ENCODE peak calls at places on chromosome 1, in four cellular contexts. S is GM12878, I is K562, N is HepG2. W is an unnamed sample.

GRCh38 chr1:228487336-228488106 is at the start of gene RNF187:
- DNase-seq in I (peak; percentile 95), N (no peak), S (no peak), W (no peak)

GRCh38 chr1:172321429-172321828 is 99.1 kb upstream of the C1orf105 start:
- DNase-seq in S (no peak), N (no peak), I (no peak), W (no peak)

GRCh38 chr1:18005238-18005637 is 102.4 kb upstream of the IGSF21 start:
- DNase-seq in I (no peak), S (no peak), N (no peak), W (no peak)

GRCh38 chr1:36161656-36162531 is 5.9 kb downstream of the MAP7D1 start:
- DNase-seq in I (no peak), S (no peak), N (no peak), W (no peak)

GRCh38 chr1:151706464-151707415 is 9.9 kb downstream of the CELF3 start:
- DNase-seq in S (no peak), N (no peak), I (no peak), W (no peak)

GRCh38 chr1:97252076-97252475 is 530.5 kb downstream of the PTBP2 start:
- DNase-seq in N (no peak), S (no peak), I (no peak), W (no peak)

GRCh38 chr1:61261585-61261984 is 179.2 kb downstream of the NFIA start:
- DNase-seq in S (no peak), I (no peak), N (no peak), W (no peak)

GRCh38 chr1:212271234-212271633 is 14.0 kb upstream of the PPP2R5A start:
- DNase-seq in N (no peak), I (no peak), S (no peak), W (no peak)

GRCh38 chr1:167533851-167534300 is 15.5 kb upstream of the CD247 start:
- DNase-seq in I (peak; percentile 88), S (no peak), N (peak; percentile 54), W (peak; percentile 48)

GRCh38 chr1:8077120-8077573 is 51.0 kb upstream of the ERRFI1 start:
- DNase-seq in N (peak; percentile 93), S (no peak), I (peak; percentile 57), W (peak; percentile 88)

GRCh38 chr1:119743308-119743707 is 25.4 kb downstream of the HMGCS2 start:
- DNase-seq in N (no peak), I (no peak), S (no peak), W (no peak)

GRCh38 chr1:178716111-178716510 is 8.9 kb upstream of the RALGPS2 start:
- DNase-seq in I (no peak), N (no peak), S (no peak), W (no peak)

GRCh38 chr1:225838793-225839192 is 28.9 kb downstream of the EPHX1 start:
- DNase-seq in N (no peak), I (no peak), S (no peak), W (no peak)

GRCh38 chr1:200659269-200659668 is 10.4 kb downstream of the DDX59 start:
- DNase-seq in I (no peak), S (no peak), N (no peak), W (peak; percentile 63)

GRCh38 chr1:48223372-48224081 is 1.0 kb downstream of the SLC5A9 start:
- DNase-seq in N (peak; percentile 52), I (no peak), S (no peak), W (no peak)

GRCh38 chr1:206736878-206737728 is 33.5 kb upstream of the IL19 start:
- DNase-seq in S (no peak), I (no peak), N (no peak), W (no peak)

GRCh38 chr1:231778009-231778719 is 151.6 kb downstream of the DISC1 start:
- DNase-seq in N (no peak), S (no peak), I (no peak), W (peak; percentile 12)

GRCh38 chr1:47231314-47232186 is 475 bp downstream of the TAL1 start:
- DNase-seq in S (peak; percentile 1), N (no peak), I (peak; percentile 84), W (no peak)

GRCh38 chr1:52139817-52140540 is 1.9 kb upstream of the ZFYVE9 start:
- DNase-seq in S (peak; percentile 55), N (no peak), I (no peak), W (no peak)
- TF ChIP-seq ATF3 in S (no peak), N (no peak), I (no peak), W (no peak)

DNA sequence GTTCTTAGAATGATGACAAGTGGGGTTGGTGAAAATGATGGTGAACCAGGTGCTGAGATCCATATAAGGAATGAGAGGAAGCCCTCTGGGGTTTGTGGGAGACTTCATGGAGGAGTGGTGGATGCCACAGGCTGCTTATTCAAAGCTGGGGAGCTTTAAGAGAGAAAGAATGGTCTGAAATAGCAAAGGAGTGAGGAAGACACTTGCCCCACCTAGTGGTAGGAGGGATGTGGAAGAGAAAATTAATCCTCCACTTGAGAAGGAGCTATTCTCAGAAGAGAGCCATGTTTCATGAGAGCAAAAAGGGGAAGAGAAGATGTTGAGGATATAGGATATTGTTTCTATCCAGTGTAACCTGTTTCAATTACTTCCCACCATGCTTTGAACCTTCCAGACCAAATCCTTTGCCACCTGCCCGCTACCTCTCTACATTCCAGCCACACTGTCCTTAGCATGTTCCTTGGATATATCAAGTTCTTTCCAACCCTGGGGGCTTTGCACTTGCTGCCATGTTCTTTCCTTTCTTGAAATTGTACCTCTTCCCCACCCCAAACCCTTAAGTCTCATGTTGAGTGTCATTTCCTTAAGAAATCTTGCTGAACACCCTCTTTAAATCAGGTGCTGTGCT is 19.6 kb upstream of the ZNF648 start:
- DNase-seq in N (peak; percentile 13), S (no peak), I (peak; percentile 63), W (peak; percentile 29)
- TF ChIP-seq ZNF274 in N (no peak), S (no peak), I (no peak), W (no peak)

GRCh38 chr1:246068619-246069509 is 438.2 kb downstream of the SMYD3 start:
- DNase-seq in S (no peak), I (peak; percentile 67), N (no peak), W (no peak)

GRCh38 chr1:246068113-246068512 is 439.0 kb downstream of the SMYD3 start:
- DNase-seq in I (no peak), S (no peak), N (no peak), W (no peak)

GRCh38 chr1:246069581-246069980 is 437.5 kb downstream of the SMYD3 start:
- DNase-seq in S (no peak), N (no peak), I (no peak), W (no peak)

GRCh38 chr1:246074421-246074820 is 432.7 kb downstream of the SMYD3 start:
- DNase-seq in N (no peak), I (no peak), S (no peak), W (no peak)

GRCh38 chr1:246072456-246072855 is 434.6 kb downstream of the SMYD3 start:
- DNase-seq in I (no peak), S (no peak), N (no peak), W (no peak)
- TF ChIP-seq CEBPB in I (no peak), S (no peak), N (no peak), W (no peak)

GRCh38 chr1:54701996-54702395 is 13.7 kb upstream of the TTC4 start:
- DNase-seq in I (no peak), N (no peak), S (no peak), W (no peak)

GRCh38 chr1:54703471-54703870 is 12.2 kb upstream of the TTC4 start:
- DNase-seq in N (no peak), S (no peak), I (no peak), W (no peak)

GRCh38 chr1:54698346-54698745 is 17.3 kb upstream of the TTC4 start:
- DNase-seq in S (no peak), I (no peak), N (no peak), W (no peak)

GRCh38 chr1:54699936-54700525 is 15.6 kb upstream of the TTC4 start:
- DNase-seq in N (no peak), S (no peak), I (no peak), W (no peak)

DNA sequence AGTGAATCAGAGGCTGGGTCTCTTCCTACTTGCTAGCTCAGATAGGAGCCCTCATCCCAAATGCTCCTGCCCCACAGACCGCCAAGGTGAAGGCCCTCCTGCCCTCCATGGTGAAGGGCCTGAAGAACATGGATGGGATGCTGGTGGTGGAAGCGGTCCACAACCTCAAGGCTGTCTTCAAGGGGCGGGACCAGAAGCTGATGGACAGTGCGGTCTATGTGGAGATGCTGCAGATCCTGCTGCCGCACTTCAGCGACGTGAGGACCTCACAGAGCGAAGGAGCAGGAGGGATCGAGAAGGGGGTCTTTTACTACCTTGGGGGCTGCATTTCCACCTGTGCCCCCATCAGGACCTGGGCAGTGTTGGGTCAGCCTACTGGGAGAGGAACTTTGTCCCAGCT is 14.6 kb upstream of the TTC4 start:
- DNase-seq in S (no peak), N (no peak), I (no peak), W (no peak)
- TF ChIP-seq ATF3 in S (no peak), N (no peak), I (no peak), W (no peak)

GRCh38 chr1:75334876-75335275 is 200.7 kb downstream of the LHX8 start:
- DNase-seq in S (no peak), N (no peak), I (no peak), W (no peak)
- TF ChIP-seq ZNF274 in S (no peak), N (no peak), I (no peak), W (no peak)

GRCh38 chr1:65114312-65114711 is 33.7 kb upstream of the AK4 start:
- DNase-seq in S (no peak), N (peak; percentile 12), I (no peak), W (no peak)

GRCh38 chr1:65119951-65120350 is 28.1 kb upstream of the AK4 start:
- DNase-seq in S (no peak), I (no peak), N (no peak), W (no peak)
- TF ChIP-seq CEBPB in S (no peak), I (no peak), N (no peak), W (no peak)

GRCh38 chr1:59007820-59008598 is 224.2 kb upstream of the JUN start:
- DNase-seq in S (no peak), N (no peak), I (no peak), W (no peak)
- TF ChIP-seq ATF3 in S (no peak), N (no peak), I (no peak), W (no peak)

GRCh38 chr1:33390550-33390949 is 40.3 kb downstream of the PHC2 start:
- DNase-seq in N (no peak), I (no peak), S (no peak), W (no peak)
- TF ChIP-seq ZNF274 in N (no peak), I (no peak), S (no peak), W (no peak)

GRCh38 chr1:33275200-33275599 is 18.9 kb downstream of the ZNF362 start:
- DNase-seq in I (peak; percentile 28), N (no peak), S (no peak), W (no peak)
- TF ChIP-seq CEBPB in I (no peak), N (no peak), S (no peak), W (no peak)

DNA sequence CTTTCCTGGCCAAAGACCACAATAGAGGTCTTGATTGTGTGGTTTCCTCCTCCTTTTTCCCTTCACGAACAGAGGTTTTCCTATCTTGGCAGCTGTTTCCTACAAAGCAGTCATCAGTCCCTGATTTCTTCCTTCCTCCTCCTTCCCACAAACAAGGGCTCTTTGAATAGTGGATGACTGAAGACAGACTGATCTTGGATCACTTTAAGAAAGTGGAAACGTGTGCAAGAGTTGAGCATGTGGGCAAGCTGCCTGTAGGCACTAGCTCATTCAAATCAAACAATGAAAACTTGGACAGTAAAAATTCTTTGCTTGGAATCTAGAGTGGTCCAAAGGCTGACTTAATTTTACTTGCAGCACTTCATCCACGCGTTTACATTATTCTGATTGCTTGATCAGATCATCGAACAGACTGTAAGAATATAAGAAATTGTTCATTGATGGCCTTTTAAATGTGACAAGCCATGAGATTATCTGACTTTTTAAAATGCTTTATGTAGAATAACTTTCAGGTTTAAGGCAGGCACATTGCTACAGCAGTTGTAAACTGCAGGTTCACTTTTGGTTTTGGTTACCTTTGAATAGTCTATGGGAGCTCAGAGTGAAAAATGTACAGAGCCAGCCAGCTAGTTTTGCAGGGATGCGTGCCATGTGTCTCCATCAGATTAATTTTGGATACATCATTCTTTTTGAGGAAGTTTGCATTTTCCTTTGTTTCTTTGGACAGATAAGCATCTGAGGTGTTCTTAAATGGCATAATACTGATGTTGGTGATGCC is 34.4 kb downstream of the ADGRL2 start:
- DNase-seq in N (no peak), S (no peak), I (no peak), W (no peak)
- TF ChIP-seq ATF3 in N (no peak), S (no peak), I (no peak), W (no peak)

W was measured in HCT116.